ENCODE peak calls at places on chromosome 14, in seven cellular contexts. E is GM23338; G is AG04450; H is IMR-90; R is CD8-positive, alpha-beta T cell; S is fibroblast of pulmonary artery; K is tibial artery. W is an unnamed sample.

GRCh38 chr14:93879362-93879983 is 47.7 kb upstream of the FAM181A start:
- DNase-seq in E (peak; percentile 17), G (no peak), H (no peak), R (no peak), S (no peak), K (peak; percentile 51), W (no peak)

GRCh38 chr14:59347511-59347900 is 117.7 kb downstream of the GPR135 start:
- DNase-seq in E (no peak), G (no peak), H (no peak), R (no peak), S (no peak), K (no peak), W (no peak)

GRCh38 chr14:65879218-65880009 is 466.9 kb downstream of the FUT8 start:
- DNase-seq in E (no peak), G (peak; percentile 3), H (peak; percentile 60), R (no peak), S (peak; percentile 82), K (no peak), W (peak; percentile 7)

GRCh38 chr14:102554835-102555819 is 37.3 kb upstream of the RCOR1 start:
- DNase-seq in E (peak; percentile 95), G (no peak), H (no peak), R (peak; percentile 35), S (peak; percentile 41), K (no peak), W (peak; percentile 39)

GRCh38 chr14:20460458-20461229 is 590 bp downstream of the PIP4P1 start:
- DNase-seq in E (peak; percentile 76), G (no peak), H (no peak), R (peak; percentile 34), S (no peak), K (peak; percentile 73), W (peak; percentile 6)

GRCh38 chr14:50312734-50313054 is 570 bp downstream of the DMAC2L start:
- DNase-seq in E (no peak), G (no peak), H (no peak), R (no peak), S (no peak), K (no peak), W (no peak)

GRCh38 chr14:65854215-65854614 is 441.7 kb downstream of the FUT8 start:
- DNase-seq in E (no peak), G (no peak), H (no peak), R (no peak), S (no peak), K (no peak), W (no peak)

GRCh38 chr14:26992403-26993115 is 394.7 kb upstream of the NOVA1 start:
- DNase-seq in E (no peak), G (no peak), H (no peak), R (no peak), S (peak; percentile 6), K (no peak), W (no peak)

GRCh38 chr14:52808101-52808500 is 16.7 kb upstream of the GNPNAT1 start:
- DNase-seq in E (no peak), G (no peak), H (no peak), R (no peak), S (no peak), K (no peak), W (no peak)

GRCh38 chr14:58747181-58747580 is 109.4 kb downstream of the DACT1 start:
- DNase-seq in E (no peak), G (peak; percentile 49), H (peak; percentile 86), R (no peak), S (peak; percentile 96), K (peak; percentile 81), W (peak; percentile 100)

GRCh38 chr14:80356413-80356812 is 145.1 kb upstream of the DIO2 start:
- DNase-seq in E (peak; percentile 56), G (peak; percentile 3), H (peak; percentile 40), R (no peak), S (peak; percentile 50), K (no peak), W (peak; percentile 10)

GRCh38 chr14:59161571-59162175 is 26.8 kb upstream of the DAAM1 start:
- DNase-seq in E (peak; percentile 33), G (peak; percentile 33), H (peak; percentile 71), R (no peak), S (peak; percentile 95), K (peak; percentile 68), W (peak; percentile 69)

GRCh38 chr14:52272375-52272774 is 4.9 kb downstream of the PTGDR start:
- DNase-seq in E (peak; percentile 70), G (no peak), H (peak; percentile 40), R (no peak), S (peak; percentile 53), K (no peak), W (peak; percentile 52)

GRCh38 chr14:24630872-24631477 is 3.0 kb downstream of the GZMB start:
- DNase-seq in E (no peak), G (no peak), H (peak; percentile 67), R (no peak), S (peak; percentile 36), K (no peak), W (peak; percentile 20)

GRCh38 chr14:55102141-55102547 is 26.9 kb upstream of the LGALS3 start:
- DNase-seq in E (peak; percentile 49), G (peak; percentile 84), H (peak; percentile 96), R (peak; percentile 25), S (peak; percentile 100), K (peak; percentile 93), W (peak; percentile 96)

GRCh38 chr14:24258548-24259265 is 4.3 kb downstream of the TGM1 start:
- DNase-seq in E (no peak), G (no peak), H (no peak), R (no peak), S (no peak), K (peak; percentile 47), W (no peak)

GRCh38 chr14:26412421-26412820 is 185.4 kb downstream of the NOVA1 start:
- DNase-seq in E (no peak), G (no peak), H (no peak), R (no peak), S (no peak), K (no peak), W (no peak)

GRCh38 chr14:101889898-101890297 is 74.5 kb upstream of the DYNC1H1 start:
- DNase-seq in E (no peak), G (no peak), H (no peak), R (no peak), S (peak; percentile 25), K (no peak), W (peak; percentile 19)

GRCh38 chr14:38623661-38624060 is 367.8 kb upstream of the CLEC14A start:
- DNase-seq in E (no peak), G (no peak), H (no peak), R (no peak), S (no peak), K (no peak), W (peak; percentile 14)

GRCh38 chr14:50766338-50766886 is 64.5 kb downstream of the NIN start:
- DNase-seq in E (no peak), G (no peak), H (no peak), R (no peak), S (peak; percentile 27), K (no peak), W (peak; percentile 53)

GRCh38 chr14:54173782-54174181 is 217.2 kb upstream of the BMP4 start:
- DNase-seq in E (no peak), G (no peak), H (peak; percentile 21), R (no peak), S (no peak), K (no peak), W (no peak)

GRCh38 chr14:100446572-100446971 is 123.4 kb downstream of the SLC25A47 start:
- DNase-seq in E (peak; percentile 88), G (no peak), H (no peak), R (no peak), S (no peak), K (no peak), W (no peak)

GRCh38 chr14:55798400-55798799 is 218.4 kb downstream of the KTN1 start:
- DNase-seq in E (no peak), G (no peak), H (no peak), R (no peak), S (no peak), K (no peak), W (no peak)

GRCh38 chr14:36655571-36655962 is 6.1 kb upstream of the PAX9 start:
- DNase-seq in E (peak; percentile 66), G (no peak), H (no peak), R (no peak), S (no peak), K (no peak), W (no peak)

GRCh38 chr14:96710060-96710636 is 87.0 kb upstream of the VRK1 start:
- DNase-seq in E (no peak), G (no peak), H (no peak), R (no peak), S (no peak), K (no peak), W (no peak)

GRCh38 chr14:51318777-51319176 is 78.7 kb downstream of the TMX1 start:
- DNase-seq in E (no peak), G (no peak), H (no peak), R (no peak), S (no peak), K (no peak), W (no peak)

GRCh38 chr14:104277416-104278213 is 139.2 kb downstream of the KIF26A start:
- DNase-seq in E (no peak), G (no peak), H (no peak), R (no peak), S (no peak), K (peak; percentile 41), W (no peak)

GRCh38 chr14:72045271-72045670 is 113.0 kb downstream of the RGS6 start:
- DNase-seq in E (peak; percentile 7), G (no peak), H (no peak), R (no peak), S (no peak), K (no peak), W (no peak)
- TF ChIP-seq CTCF in E (no peak), G (no peak), H (no peak), R (no peak), S (no peak), K (no peak), W (no peak)

GRCh38 chr14:49207451-49207850 is 378.7 kb downstream of the RPS29 start:
- DNase-seq in E (no peak), G (no peak), H (no peak), R (no peak), S (no peak), K (no peak), W (no peak)

GRCh38 chr14:49206832-49207231 is 379.3 kb downstream of the RPS29 start:
- DNase-seq in E (peak; percentile 55), G (no peak), H (no peak), R (no peak), S (no peak), K (no peak), W (no peak)

GRCh38 chr14:49203676-49204075 is 382.5 kb downstream of the RPS29 start:
- DNase-seq in E (no peak), G (no peak), H (no peak), R (no peak), S (no peak), K (no peak), W (no peak)
- H3K4me3 ChIP-seq in E (no peak overlapping the region), G (no peak overlapping the region), H (no peak overlapping the region), R (no peak overlapping the region), S (no peak overlapping the region), K (no peak overlapping the region), W (no peak overlapping the region)

DNA sequence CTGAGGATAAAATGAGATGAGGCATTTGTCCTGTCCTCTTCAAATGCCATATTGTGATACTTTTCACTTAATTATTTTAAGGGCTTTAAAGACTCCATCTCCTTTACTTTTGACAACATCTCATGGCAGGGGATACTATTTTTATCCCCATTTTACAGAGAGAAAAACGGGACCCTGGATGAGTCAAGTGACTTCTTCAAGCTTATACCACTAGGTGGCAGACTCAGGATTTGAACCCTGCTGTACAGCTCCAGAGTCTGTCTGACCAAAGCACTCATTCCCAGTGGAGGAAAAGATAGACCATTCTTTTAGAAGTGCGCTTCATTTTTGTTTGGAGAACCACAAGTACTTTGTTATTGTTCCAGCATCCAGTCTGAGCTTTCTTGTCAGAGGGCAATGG is 1.7 kb upstream of the SMOC1 start:
- DNase-seq in E (peak; percentile 64), G (no peak), H (peak; percentile 74), R (no peak), S (peak; percentile 49), K (no peak), W (peak; percentile 9)
- TF ChIP-seq CTCF in E (peak; percentile 74), G (peak; percentile 60), H (peak; percentile 56), R (no peak), S (peak; percentile 53), K (peak; percentile 27), W (peak; percentile 40)

GRCh38 chr14:105364100-105364708 is 34.1 kb upstream of the TEX22 start:
- DNase-seq in E (no peak), G (peak; percentile 15), H (peak; percentile 72), R (peak; percentile 45), S (peak; percentile 47), K (no peak), W (peak; percentile 35)
- H3K4me3 ChIP-seq in E (no peak overlapping the region), G (peak overlapping the region; percentile 38), H (peak overlapping the region; percentile 24), R (no peak overlapping the region), S (no peak overlapping the region), K (peak overlapping the region; percentile 31), W (peak overlapping the region; percentile 32)

W was measured in fibroblast of villous mesenchyme.